ENCODE peak calls at places on chromosomes 11 and 22, in six cellular contexts. P is psoas muscle, T is A549, R is WTC11, Y is upper lobe of right lung, L is AG09319. A is an unnamed sample.
A peak's percentile ranks its signal among the peaks of the same experiment; 100 is the strongest.

GRCh38 chr11:95365346-95365745 is 134.3 kb upstream of the SESN3 start:
- DNase-seq in R (no peak), Y (no peak), L (no peak), T (no peak), P (no peak), A (no peak)

GRCh38 chr22:20808844-20809243 is 34.9 kb downstream of the SERPIND1 start:
- DNase-seq in T (no peak), Y (no peak), L (no peak), P (no peak), R (no peak), A (no peak)

GRCh38 chr11:126646701-126647209 is 291.3 kb downstream of the ST3GAL4 start:
- DNase-seq in L (no peak), Y (no peak), R (no peak), T (no peak), P (no peak), A (peak; percentile 43)

GRCh38 chr11:115627666-115628460 is 123.6 kb upstream of the CADM1 start:
- DNase-seq in T (no peak), L (no peak), P (no peak), Y (no peak), R (no peak), A (no peak)

GRCh38 chr11:78940500-78941225 is 366.0 kb upstream of the NARS2 start:
- DNase-seq in L (no peak), P (no peak), R (peak; percentile 55), Y (no peak), T (no peak), A (no peak)

GRCh38 chr22:30422481-30423295 is 2.9 kb upstream of the MTFP1 start:
- DNase-seq in T (peak; percentile 75), P (peak; percentile 91), R (peak; percentile 46), L (peak; percentile 69), Y (peak; percentile 80), A (peak; percentile 98)

GRCh38 chr11:134339756-134340155 is 8.0 kb downstream of the GLB1L2 start:
- DNase-seq in P (no peak), Y (no peak), L (no peak), T (no peak), R (no peak), A (no peak)

GRCh38 chr11:35077709-35078695 is 61.0 kb upstream of the CD44 start:
- DNase-seq in Y (no peak), P (no peak), R (no peak), T (peak; percentile 39), L (no peak), A (peak; percentile 81)

GRCh38 chr11:1561955-1562354 is 10.1 kb downstream of the DUSP8 start:
- DNase-seq in P (peak; percentile 43), T (no peak), L (no peak), R (no peak), Y (peak; percentile 56), A (no peak)

GRCh38 chr11:92440701-92441338 is 216.2 kb downstream of the FAT3 start:
- DNase-seq in R (no peak), L (no peak), T (no peak), Y (no peak), P (no peak), A (no peak)

GRCh38 chr22:38401336-38402084 is 53.5 kb downstream of the KCNJ4 start:
- DNase-seq in T (no peak), P (no peak), L (no peak), Y (peak; percentile 53), R (no peak), A (no peak)

GRCh38 chr11:112355726-112356125 is 95.1 kb upstream of the PLET1 start:
- DNase-seq in Y (peak; percentile 73), P (no peak), L (no peak), T (no peak), R (peak; percentile 61), A (no peak)

GRCh38 chr11:132576706-132577105 is 955.6 kb downstream of the OPCML start:
- DNase-seq in R (peak; percentile 22), Y (no peak), T (no peak), L (peak; percentile 5), P (no peak), A (peak; percentile 71)

GRCh38 chr22:30235687-30236170 is 10.8 kb downstream of the LIF start:
- DNase-seq in L (no peak), P (no peak), Y (no peak), T (peak; percentile 74), R (no peak), A (peak; percentile 47)

GRCh38 chr11:114233755-114234154 is 62.4 kb upstream of the NNMT start:
- DNase-seq in P (no peak), T (no peak), L (no peak), Y (no peak), R (no peak), A (peak; percentile 55)

GRCh38 chr11:120238968-120239620 is 846 bp upstream of the POU2F3 start:
- DNase-seq in T (no peak), R (no peak), Y (no peak), L (no peak), P (no peak), A (no peak)

GRCh38 chr11:22304337-22304961 is 33.7 kb upstream of the SLC17A6 start:
- DNase-seq in P (no peak), L (peak; percentile 1), T (peak; percentile 21), R (no peak), Y (no peak), A (no peak)

GRCh38 chr22:42919199-42919598 is 62.1 kb upstream of the ARFGAP3 start:
- DNase-seq in Y (peak; percentile 5), T (peak; percentile 43), P (no peak), R (no peak), L (no peak), A (peak; percentile 38)

GRCh38 chr11:66126808-66127555 is 56.9 kb downstream of the PACS1 start:
- DNase-seq in L (no peak), R (no peak), Y (peak; percentile 68), T (no peak), P (peak; percentile 60), A (peak; percentile 86)

GRCh38 chr22:21448627-21449416 is 18.4 kb upstream of the TMEM191C start:
- DNase-seq in L (no peak), R (no peak), P (peak; percentile 48), Y (peak; percentile 44), T (no peak), A (no peak)

GRCh38 chr11:59205664-59206063 is 7.1 kb downstream of the MPEG1 start:
- DNase-seq in T (no peak), Y (no peak), L (no peak), P (no peak), R (no peak), A (no peak)

GRCh38 chr11:32659672-32660071 is 76.0 kb downstream of the EIF3M start:
- DNase-seq in R (no peak), P (no peak), T (no peak), Y (no peak), L (no peak), A (no peak)

GRCh38 chr22:26580240-26580962 is 9.5 kb downstream of the TPST2 start:
- DNase-seq in R (no peak), L (no peak), T (no peak), Y (no peak), P (no peak), A (no peak)
- TF ChIP-seq CTCF in R (no peak), L (no peak), T (no peak), Y (no peak), P (no peak), A (no peak)

DNA sequence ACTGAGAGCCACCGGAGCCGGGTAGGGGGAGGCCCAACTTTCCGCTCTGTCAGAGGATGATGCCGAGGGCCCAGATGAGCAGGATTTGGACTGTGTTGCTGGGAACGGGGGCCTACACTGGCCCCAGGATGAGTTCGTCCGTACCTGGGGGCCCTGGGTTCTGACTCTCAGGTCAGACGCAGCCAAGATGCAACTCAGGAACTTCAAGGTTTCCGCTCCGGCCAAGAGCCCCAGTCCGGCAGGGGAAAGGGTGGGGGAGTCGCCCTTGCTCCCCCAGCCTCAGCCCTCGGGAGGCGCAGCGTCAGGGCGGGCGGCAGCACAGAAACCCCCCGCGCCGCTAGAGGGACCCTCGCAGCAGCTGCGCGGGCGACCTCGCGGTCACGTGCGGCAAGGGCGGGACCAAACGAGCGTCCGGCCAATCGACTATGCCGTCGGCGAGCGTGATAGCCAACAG is 241 bp upstream of the ARL2 start:
- DNase-seq in R (peak; percentile 95), T (no peak), L (peak; percentile 71), P (peak; percentile 96), Y (peak; percentile 96), A (peak; percentile 87)
- TF ChIP-seq CTCF in R (peak; percentile 47), T (no peak), L (no peak), P (no peak), Y (no peak), A (no peak)

DNA sequence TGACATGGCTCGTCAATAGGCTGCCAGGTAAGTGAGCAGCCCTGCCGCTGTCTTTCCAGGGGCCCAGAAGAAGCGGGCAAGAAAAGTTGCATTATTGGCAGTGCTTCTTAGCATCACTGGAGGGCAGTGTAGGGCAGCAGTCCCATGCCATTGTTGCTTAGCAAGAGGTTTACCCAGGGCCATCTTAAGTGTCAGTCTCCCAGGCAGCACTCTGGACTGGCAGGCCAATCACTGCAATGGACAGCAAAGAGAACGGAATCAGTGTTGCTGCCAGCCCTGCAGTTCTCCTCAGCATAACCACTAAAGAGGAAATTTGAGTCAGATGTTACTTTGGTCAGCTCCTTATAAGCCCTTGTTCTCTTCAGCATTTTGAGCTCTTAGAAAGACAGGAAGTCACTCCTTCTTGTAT is 13.4 kb upstream of the GRK2 start:
- DNase-seq in T (peak; percentile 49), P (peak; percentile 64), Y (no peak), R (no peak), L (no peak), A (peak; percentile 35)
- TF ChIP-seq CTCF in T (peak; percentile 40), P (no peak), Y (peak; percentile 21), R (no peak), L (peak; percentile 31), A (peak; percentile 38)

GRCh38 chr22:26485013-26485412 is 1.3 kb downstream of the SRRD start:
- DNase-seq in L (no peak), T (no peak), Y (no peak), P (no peak), R (no peak), A (peak; percentile 34)

GRCh38 chr22:26483043-26483438 is 542 bp downstream of the HPS4 start:
- DNase-seq in T (no peak), L (no peak), R (no peak), Y (no peak), P (no peak), A (no peak)

GRCh38 chr22:26482171-26482570 is 1.4 kb downstream of the HPS4 start:
- DNase-seq in R (no peak), P (no peak), T (no peak), Y (no peak), L (no peak), A (no peak)

GRCh38 chr22:26484360-26484706 is 656 bp downstream of the SRRD start:
- DNase-seq in R (no peak), Y (no peak), L (no peak), T (no peak), P (no peak), A (no peak)

DNA sequence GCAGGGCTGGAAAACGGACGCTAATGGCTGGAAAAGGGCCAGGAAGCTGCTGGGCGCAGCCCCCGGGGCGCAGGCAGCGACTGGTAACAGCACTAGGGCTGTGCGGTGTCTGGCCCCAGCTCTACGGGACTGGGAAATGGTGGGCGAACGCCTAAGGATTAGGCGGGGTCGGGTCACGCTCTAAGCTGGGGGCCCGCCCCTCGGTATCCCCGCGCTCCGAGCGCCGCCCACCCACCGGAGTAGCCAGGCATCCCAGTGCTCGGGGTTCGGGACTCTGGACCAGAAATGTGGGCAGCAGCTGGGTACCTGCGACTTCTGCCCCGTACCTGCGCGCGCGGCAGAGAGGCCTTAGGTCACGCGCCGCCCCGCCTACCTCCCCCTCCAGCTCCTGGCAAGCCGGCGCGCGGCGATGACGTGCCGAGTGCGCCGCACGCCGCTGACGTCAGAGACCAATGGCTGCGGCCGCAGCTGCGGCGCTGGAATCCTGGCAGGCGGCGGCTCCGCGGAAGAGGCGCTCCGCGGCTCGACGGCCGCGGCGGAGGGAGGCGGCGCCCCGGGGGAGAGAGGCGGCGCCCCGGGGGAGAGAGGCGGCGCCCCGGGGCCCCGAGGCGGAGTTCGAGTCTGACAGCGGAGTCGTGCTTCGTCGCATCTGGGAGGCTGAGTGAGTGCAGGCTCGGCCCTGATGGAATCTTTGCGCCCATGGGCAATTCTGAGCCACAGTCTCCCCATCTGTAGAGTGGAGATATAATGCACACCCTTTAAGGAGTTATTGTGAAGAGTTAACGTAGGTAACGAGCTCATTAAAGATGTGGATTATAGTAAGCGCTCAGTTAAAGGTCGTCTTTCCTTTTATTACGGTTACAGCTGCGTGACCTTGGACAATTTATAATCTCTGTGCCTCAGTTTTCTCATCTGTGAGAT is at the start of the genes HPS4 and SRRD:
- DNase-seq in P (peak; percentile 95), T (peak; percentile 62), R (peak; percentile 93), L (peak; percentile 74), Y (peak; percentile 96), A (peak; percentile 90)
- TF ChIP-seq CTCF in P (no peak), T (no peak), R (no peak), L (no peak), Y (no peak), A (no peak)